ENCODE peak calls at places on chromosome 10, in eight cellular contexts. G is OCI-LY7, S is GM12878, E is neural crest cell, M is K562, D is NB4, V is progenitor cell of endocrine pancreas, H is PC-3. Y is an unnamed sample.

GRCh38 chr10:5449823-5450222 is 37.5 kb downstream of the NET1 start:
- DNase-seq in G (no peak), S (no peak), E (no peak), M (peak; percentile 39), D (no peak), V (no peak), H (peak; percentile 45), Y (no peak)

GRCh38 chr10:18211862-18212261 is 71.6 kb downstream of the CACNB2 start:
- DNase-seq in G (no peak), S (no peak), E (no peak), M (no peak), D (no peak), V (no peak), H (no peak), Y (no peak)

GRCh38 chr10:95339863-95340262 is 49.1 kb upstream of the PDLIM1 start:
- DNase-seq in G (no peak), S (no peak), E (no peak), M (no peak), D (no peak), V (no peak), H (no peak), Y (no peak)

GRCh38 chr10:126525326-126525725 is 137.0 kb upstream of the ADAM12 start:
- DNase-seq in G (no peak), S (no peak), E (no peak), M (no peak), D (no peak), V (no peak), H (no peak), Y (peak; percentile 30)

GRCh38 chr10:122515022-122515424 is 45.5 kb upstream of the DMBT1 start:
- DNase-seq in G (no peak), S (no peak), E (no peak), M (no peak), D (peak; percentile 66), V (no peak), H (no peak), Y (no peak)

GRCh38 chr10:108132303-108132702 is 967.8 kb upstream of the SORCS1 start:
- DNase-seq in G (no peak), S (no peak), E (no peak), M (no peak), D (no peak), V (no peak), H (no peak), Y (no peak)

GRCh38 chr10:68831961-68832455 is 4.7 kb downstream of the STOX1 start:
- DNase-seq in G (no peak), S (no peak), E (no peak), M (no peak), D (no peak), V (no peak), H (no peak), Y (no peak)

GRCh38 chr10:77799352-77799751 is 127.2 kb downstream of the DLG5 start:
- DNase-seq in G (no peak), S (no peak), E (no peak), M (no peak), D (no peak), V (no peak), H (no peak), Y (no peak)

GRCh38 chr10:113007343-113007771 is 57.3 kb downstream of the TCF7L2 start:
- DNase-seq in G (peak; percentile 34), S (no peak), E (no peak), M (no peak), D (no peak), V (no peak), H (no peak), Y (no peak)

GRCh38 chr10:127150136-127150535 is 46.3 kb downstream of the INSYN2A start:
- DNase-seq in G (no peak), S (no peak), E (no peak), M (no peak), D (no peak), V (no peak), H (peak; percentile 55), Y (no peak)

GRCh38 chr10:21526184-21526951 is 886 bp upstream of the SKIDA1 start:
- DNase-seq in G (no peak), S (no peak), E (peak; percentile 69), M (no peak), D (peak; percentile 86), V (peak; percentile 66), H (peak; percentile 49), Y (peak; percentile 82)

GRCh38 chr10:101748496-101748895 is 27.4 kb downstream of the FGF8 start:
- DNase-seq in G (no peak), S (no peak), E (no peak), M (no peak), D (no peak), V (no peak), H (no peak), Y (no peak)

GRCh38 chr10:3783313-3783689 is 1.7 kb downstream of the KLF6 start:
- DNase-seq in G (peak; percentile 66), S (peak; percentile 60), E (peak; percentile 25), M (no peak), D (peak; percentile 74), V (no peak), H (peak; percentile 42), Y (peak; percentile 55)

GRCh38 chr10:3783721-3784432 is 1.1 kb downstream of the KLF6 start:
- DNase-seq in G (peak; percentile 53), S (no peak), E (no peak), M (no peak), D (peak; percentile 83), V (no peak), H (peak; percentile 70), Y (no peak)

GRCh38 chr10:3785849-3786290 is 861 bp upstream of the KLF6 start:
- DNase-seq in G (peak; percentile 53), S (no peak), E (peak; percentile 14), M (no peak), D (no peak), V (no peak), H (no peak), Y (peak; percentile 42)

GRCh38 chr10:3785251-3785848 is 341 bp upstream of the KLF6 start:
- DNase-seq in G (peak; percentile 99), S (peak; percentile 90), E (peak; percentile 99), M (peak; percentile 100), D (peak; percentile 93), V (peak; percentile 100), H (peak; percentile 91), Y (peak; percentile 98)

GRCh38 chr10:3784510-3785250 is at the start of gene KLF6:
- DNase-seq in G (peak; percentile 53), S (no peak), E (peak; percentile 39), M (peak; percentile 50), D (no peak), V (peak; percentile 42), H (no peak), Y (no peak)
- TF ChIP-seq CTCF in G (peak; percentile 55), S (no peak), E (no peak), M (no peak), D (no peak), V (no peak), H (no peak), Y (no peak)

GRCh38 chr10:37436361-37436760 is 311.0 kb downstream of the ANKRD30A start:
- DNase-seq in G (no peak), S (no peak), E (no peak), M (no peak), D (no peak), V (no peak), H (peak; percentile 23), Y (no peak)

DNA sequence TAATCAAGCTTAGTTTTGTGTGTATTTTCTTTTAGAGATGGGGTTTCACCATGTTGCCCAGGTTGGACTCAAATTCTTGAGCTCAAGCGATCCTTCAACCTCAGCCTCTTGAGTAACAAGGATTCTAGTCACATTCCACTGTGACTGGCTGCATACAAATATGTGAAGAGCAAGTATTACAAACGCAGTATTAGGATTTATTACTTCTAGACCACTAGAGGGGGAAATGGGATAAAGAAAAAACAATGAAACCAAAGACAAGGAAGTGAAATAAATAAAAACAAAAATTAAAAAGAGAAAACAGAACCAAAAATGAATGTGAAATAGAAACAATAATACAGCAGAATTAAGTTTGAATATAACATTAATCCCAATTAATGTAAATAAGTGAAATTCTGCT is 308.7 kb downstream of the ANKRD30A start:
- DNase-seq in G (no peak), S (no peak), E (no peak), M (no peak), D (peak; percentile 55), V (no peak), H (peak; percentile 87), Y (no peak)
- TF ChIP-seq CTCF in G (peak; percentile 55), S (no peak), E (no peak), M (no peak), D (peak; percentile 40), V (no peak), H (peak; percentile 98), Y (no peak)

DNA sequence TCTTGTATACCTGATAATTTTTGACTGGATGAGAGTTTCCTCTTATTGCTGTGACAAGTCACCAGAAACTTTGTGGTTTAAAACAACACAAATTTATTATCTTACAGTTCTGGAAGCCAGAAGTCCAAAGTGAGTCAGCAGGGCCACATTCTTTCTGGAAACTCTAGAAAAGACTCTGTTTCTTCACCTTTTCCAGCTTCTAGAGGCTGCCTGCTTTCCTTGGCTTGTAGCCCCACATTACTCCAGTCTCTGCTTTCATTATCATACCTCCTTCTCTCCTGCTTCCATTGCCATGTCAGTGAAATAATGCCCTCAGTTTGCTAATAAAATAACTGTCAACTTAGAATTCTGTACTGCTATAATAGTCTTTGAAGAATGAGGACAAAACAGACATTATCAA is 65.3 kb downstream of the VCL start:
- DNase-seq in G (no peak), S (no peak), E (no peak), M (no peak), D (no peak), V (no peak), H (peak; percentile 56), Y (no peak)
- TF ChIP-seq CTCF in G (no peak), S (no peak), E (no peak), M (no peak), D (no peak), V (no peak), H (no peak), Y (no peak)

GRCh38 chr10:23525406-23525805 is 86.5 kb downstream of the OTUD1 start:
- DNase-seq in G (peak; percentile 22), S (no peak), E (no peak), M (no peak), D (peak; percentile 15), V (no peak), H (peak; percentile 56), Y (no peak)
- TF ChIP-seq CTCF in G (peak; percentile 70), S (peak; percentile 22), E (peak; percentile 40), M (peak; percentile 24), D (no peak), V (peak; percentile 10), H (peak; percentile 71), Y (no peak)

DNA sequence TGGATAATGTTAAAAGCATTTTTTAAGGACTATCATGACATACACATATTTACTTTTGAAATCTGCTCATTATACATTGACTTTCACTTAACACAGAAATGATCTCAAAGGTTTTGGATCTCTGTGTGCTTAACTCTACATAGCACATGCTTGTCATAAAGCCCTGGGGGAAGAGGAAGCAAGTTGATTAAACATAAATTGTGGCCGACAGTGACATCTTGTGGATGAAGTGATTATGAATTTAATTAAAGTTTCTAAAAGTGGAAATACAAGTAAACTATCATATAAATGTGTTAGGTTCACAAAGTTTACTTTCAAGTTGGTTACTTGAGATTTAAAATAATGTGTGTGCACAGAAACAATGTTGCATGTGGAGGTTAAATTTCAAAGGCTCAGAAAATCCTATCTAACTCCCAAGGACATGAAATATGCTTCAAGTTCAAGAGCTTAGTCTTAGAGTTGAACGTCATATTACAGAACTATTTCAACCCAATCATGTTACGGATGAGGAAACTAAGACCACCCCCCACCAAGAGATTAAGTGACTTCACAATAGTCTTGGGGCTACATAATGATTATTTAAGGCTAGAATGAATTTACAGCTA is 1247.8 kb downstream of the GATA3 start:
- DNase-seq in G (peak; percentile 57), S (no peak), E (no peak), M (peak; percentile 50), D (peak; percentile 52), V (no peak), H (peak; percentile 63), Y (no peak)
- TF ChIP-seq CTCF in G (peak; percentile 80), S (peak; percentile 15), E (peak; percentile 80), M (peak; percentile 57), D (no peak), V (peak; percentile 59), H (peak; percentile 51), Y (peak; percentile 35)